ENCODE peak calls at places on chromosomes 2 and 18, in six cellular contexts. One of them, this sample, is unnamed.

GRCh38 chr18:48743046-48743445 is 204.2 kb downstream of the CTIF start:
- DNase-seq in IMR-90: peak; percentile 71
- DNase-seq in heart left ventricle: no peak
- DNase-seq in Peyer's patch: peak; percentile 17
- DNase-seq in adrenal gland: peak; percentile 93
- DNase-seq in A549: no peak
- DNase-seq in this sample: peak; percentile 72

GRCh38 chr2:153487993-153488562 is 9.5 kb upstream of the RPRM start:
- DNase-seq in A549: no peak
- DNase-seq in Peyer's patch: no peak
- DNase-seq in IMR-90: no peak
- DNase-seq in heart left ventricle: no peak
- DNase-seq in adrenal gland: no peak
- DNase-seq in this sample: no peak

GRCh38 chr2:16615687-16616615 is 49.7 kb downstream of the CYRIA start:
- DNase-seq in Peyer's patch: no peak
- DNase-seq in heart left ventricle: no peak
- DNase-seq in adrenal gland: no peak
- DNase-seq in IMR-90: no peak
- DNase-seq in A549: no peak
- DNase-seq in this sample: no peak

GRCh38 chr2:239222346-239223028 is 178.3 kb downstream of the HDAC4 start:
- DNase-seq in IMR-90: peak; percentile 47
- DNase-seq in heart left ventricle: no peak
- DNase-seq in Peyer's patch: no peak
- DNase-seq in adrenal gland: peak; percentile 51
- DNase-seq in A549: no peak
- DNase-seq in this sample: no peak

GRCh38 chr2:43112155-43112554 is 114.3 kb downstream of the ZFP36L2 start:
- DNase-seq in heart left ventricle: no peak
- DNase-seq in adrenal gland: no peak
- DNase-seq in Peyer's patch: no peak
- DNase-seq in IMR-90: no peak
- DNase-seq in A549: no peak
- DNase-seq in this sample: no peak

GRCh38 chr2:70923378-70924015 is 12.2 kb upstream of the ATP6V1B1 start:
- DNase-seq in IMR-90: no peak
- DNase-seq in A549: peak; percentile 52
- DNase-seq in adrenal gland: no peak
- DNase-seq in heart left ventricle: no peak
- DNase-seq in Peyer's patch: no peak
- DNase-seq in this sample: no peak

GRCh38 chr2:178905266-178905665 is 98.0 kb upstream of the TTN start:
- DNase-seq in A549: no peak
- DNase-seq in Peyer's patch: no peak
- DNase-seq in adrenal gland: no peak
- DNase-seq in heart left ventricle: no peak
- DNase-seq in IMR-90: no peak
- DNase-seq in this sample: no peak

GRCh38 chr2:23492337-23492675 is 107.3 kb downstream of the KLHL29 start:
- DNase-seq in A549: no peak
- DNase-seq in IMR-90: no peak
- DNase-seq in heart left ventricle: no peak
- DNase-seq in adrenal gland: no peak
- DNase-seq in Peyer's patch: no peak
- DNase-seq in this sample: no peak

GRCh38 chr2:209331291-209331844 is 92.5 kb upstream of the MAP2 start:
- DNase-seq in adrenal gland: no peak
- DNase-seq in Peyer's patch: no peak
- DNase-seq in A549: peak; percentile 66
- DNase-seq in IMR-90: peak; percentile 28
- DNase-seq in heart left ventricle: no peak
- DNase-seq in this sample: peak; percentile 22

GRCh38 chr2:159939946-159940345 is 122.5 kb downstream of the PLA2R1 start:
- DNase-seq in Peyer's patch: no peak
- DNase-seq in IMR-90: peak; percentile 18
- DNase-seq in A549: peak; percentile 19
- DNase-seq in adrenal gland: no peak
- DNase-seq in heart left ventricle: no peak
- DNase-seq in this sample: peak; percentile 36

GRCh38 chr2:174614261-174614660 is 16.7 kb upstream of the WIPF1 start:
- DNase-seq in adrenal gland: no peak
- DNase-seq in heart left ventricle: no peak
- DNase-seq in A549: peak; percentile 92
- DNase-seq in Peyer's patch: no peak
- DNase-seq in IMR-90: peak; percentile 81
- DNase-seq in this sample: no peak

GRCh38 chr2:186575302-186575701 is 14.6 kb upstream of the ITGAV start:
- DNase-seq in heart left ventricle: no peak
- DNase-seq in A549: peak; percentile 97
- DNase-seq in adrenal gland: peak; percentile 84
- DNase-seq in IMR-90: peak; percentile 99
- DNase-seq in Peyer's patch: no peak
- DNase-seq in this sample: no peak

GRCh38 chr2:61283443-61284160 is 121.6 kb downstream of the C2orf74 start:
- DNase-seq in heart left ventricle: no peak
- DNase-seq in IMR-90: no peak
- DNase-seq in adrenal gland: no peak
- DNase-seq in A549: no peak
- DNase-seq in Peyer's patch: no peak
- DNase-seq in this sample: no peak

GRCh38 chr2:190867182-190867581 is 13.4 kb upstream of the GLS start:
- DNase-seq in A549: no peak
- DNase-seq in adrenal gland: no peak
- DNase-seq in Peyer's patch: no peak
- DNase-seq in IMR-90: peak; percentile 87
- DNase-seq in heart left ventricle: no peak
- DNase-seq in this sample: no peak

GRCh38 chr2:172442072-172442895 is 14.9 kb downstream of the ITGA6 start:
- DNase-seq in Peyer's patch: no peak
- DNase-seq in heart left ventricle: no peak
- DNase-seq in adrenal gland: peak; percentile 73
- DNase-seq in A549: peak; percentile 94
- DNase-seq in IMR-90: peak; percentile 97
- DNase-seq in this sample: no peak

GRCh38 chr2:17257194-17257909 is 260.9 kb downstream of the RAD51AP2 start:
- DNase-seq in heart left ventricle: no peak
- DNase-seq in A549: no peak
- DNase-seq in Peyer's patch: no peak
- DNase-seq in IMR-90: peak; percentile 1
- DNase-seq in adrenal gland: no peak
- DNase-seq in this sample: no peak

GRCh38 chr18:55503167-55503820 is 84.7 kb downstream of the TCF4 start:
- DNase-seq in A549: no peak
- DNase-seq in IMR-90: peak; percentile 45
- DNase-seq in adrenal gland: no peak
- DNase-seq in heart left ventricle: no peak
- DNase-seq in Peyer's patch: no peak
- DNase-seq in this sample: no peak

GRCh38 chr18:3649135-3649558 is 199.2 kb downstream of the TGIF1 start:
- DNase-seq in Peyer's patch: no peak
- DNase-seq in adrenal gland: no peak
- DNase-seq in IMR-90: peak; percentile 37
- DNase-seq in A549: no peak
- DNase-seq in heart left ventricle: no peak
- DNase-seq in this sample: no peak

GRCh38 chr2:179336782-179337534 is 72.3 kb upstream of the SESTD1 start:
- DNase-seq in heart left ventricle: no peak
- DNase-seq in IMR-90: peak; percentile 7
- DNase-seq in A549: no peak
- DNase-seq in Peyer's patch: no peak
- DNase-seq in adrenal gland: no peak
- DNase-seq in this sample: peak; percentile 15

GRCh38 chr18:57134564-57135211 is 12.2 kb upstream of the BOD1L2 start:
- DNase-seq in heart left ventricle: no peak
- DNase-seq in A549: no peak
- DNase-seq in IMR-90: peak; percentile 4
- DNase-seq in adrenal gland: no peak
- DNase-seq in Peyer's patch: no peak
- DNase-seq in this sample: no peak

GRCh38 chr2:175726213-175726612 is 275.9 kb downstream of the LNPK start:
- DNase-seq in heart left ventricle: no peak
- DNase-seq in Peyer's patch: no peak
- DNase-seq in A549: no peak
- DNase-seq in IMR-90: peak; percentile 74
- DNase-seq in adrenal gland: no peak
- DNase-seq in this sample: no peak

GRCh38 chr2:119028327-119029174 is 86.6 kb downstream of the MARCO start:
- DNase-seq in A549: peak; percentile 39
- DNase-seq in Peyer's patch: no peak
- DNase-seq in IMR-90: peak; percentile 25
- DNase-seq in adrenal gland: peak; percentile 63
- DNase-seq in heart left ventricle: no peak
- DNase-seq in this sample: peak; percentile 74

GRCh38 chr2:235054919-235055318 is 103.1 kb downstream of the SH3BP4 start:
- DNase-seq in A549: no peak
- DNase-seq in IMR-90: no peak
- DNase-seq in Peyer's patch: no peak
- DNase-seq in heart left ventricle: no peak
- DNase-seq in adrenal gland: no peak
- DNase-seq in this sample: no peak

GRCh38 chr2:71417300-71418202 is 35.8 kb upstream of the DYSF start:
- DNase-seq in heart left ventricle: no peak
- DNase-seq in IMR-90: no peak
- DNase-seq in A549: peak; percentile 39
- DNase-seq in adrenal gland: no peak
- DNase-seq in Peyer's patch: no peak
- DNase-seq in this sample: no peak

GRCh38 chr2:68767996-68768395 is 33.4 kb downstream of the ARHGAP25 start:
- DNase-seq in heart left ventricle: no peak
- DNase-seq in adrenal gland: no peak
- DNase-seq in A549: no peak
- DNase-seq in IMR-90: no peak
- DNase-seq in Peyer's patch: no peak
- DNase-seq in this sample: no peak

GRCh38 chr2:68765739-68766377 is 31.2 kb downstream of the ARHGAP25 start:
- DNase-seq in adrenal gland: no peak
- DNase-seq in heart left ventricle: no peak
- DNase-seq in A549: no peak
- DNase-seq in IMR-90: peak; percentile 75
- DNase-seq in Peyer's patch: no peak
- DNase-seq in this sample: no peak

GRCh38 chr2:68766378-68766845 is 31.8 kb downstream of the ARHGAP25 start:
- DNase-seq in IMR-90: peak; percentile 73
- DNase-seq in adrenal gland: peak; percentile 76
- DNase-seq in heart left ventricle: no peak
- DNase-seq in A549: no peak
- DNase-seq in Peyer's patch: peak; percentile 85
- DNase-seq in this sample: peak; percentile 65

GRCh38 chr2:68768461-68768860 is 33.9 kb downstream of the ARHGAP25 start:
- DNase-seq in A549: no peak
- DNase-seq in Peyer's patch: no peak
- DNase-seq in adrenal gland: no peak
- DNase-seq in IMR-90: no peak
- DNase-seq in heart left ventricle: no peak
- DNase-seq in this sample: no peak

GRCh38 chr2:68767031-68767961 is 32.7 kb downstream of the ARHGAP25 start:
- DNase-seq in adrenal gland: no peak
- DNase-seq in Peyer's patch: peak; percentile 86
- DNase-seq in IMR-90: no peak
- DNase-seq in heart left ventricle: no peak
- DNase-seq in A549: no peak
- DNase-seq in this sample: no peak
- TF ChIP-seq POLR2A in adrenal gland: no peak
- TF ChIP-seq POLR2A in Peyer's patch: no peak
- TF ChIP-seq POLR2A in IMR-90: no peak
- TF ChIP-seq POLR2A in heart left ventricle: no peak
- TF ChIP-seq POLR2A in A549: no peak
- TF ChIP-seq POLR2A in this sample: no peak

DNA sequence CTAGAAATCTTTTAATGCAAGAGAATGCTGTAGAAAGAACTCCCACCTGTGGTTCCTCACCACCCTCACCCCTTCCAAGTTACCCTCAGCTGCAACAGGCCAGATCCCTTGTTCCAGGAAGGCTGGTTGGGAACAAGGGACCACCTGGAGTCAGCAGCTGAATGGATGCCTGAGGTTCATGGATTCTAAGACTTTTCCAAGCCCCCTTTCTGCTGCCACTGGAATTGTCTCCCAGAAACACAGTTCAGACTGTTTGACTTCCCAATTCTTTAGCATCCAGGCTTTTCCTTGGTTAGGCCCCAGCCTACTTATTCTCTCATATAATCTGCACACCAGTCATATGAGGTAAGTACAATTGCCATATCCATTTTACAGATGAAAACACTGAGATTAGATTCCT is 8.0 kb upstream of the ADCY3 start:
- DNase-seq in Peyer's patch: no peak
- DNase-seq in adrenal gland: no peak
- DNase-seq in IMR-90: no peak
- DNase-seq in A549: no peak
- DNase-seq in heart left ventricle: no peak
- DNase-seq in this sample: no peak
- TF ChIP-seq CTCF in Peyer's patch: no peak
- TF ChIP-seq CTCF in adrenal gland: no peak
- TF ChIP-seq CTCF in IMR-90: no peak
- TF ChIP-seq CTCF in A549: no peak
- TF ChIP-seq CTCF in heart left ventricle: no peak
- TF ChIP-seq CTCF in this sample: no peak

GRCh38 chr2:148903294-148903693 is 28.3 kb downstream of the KIF5C start:
- DNase-seq in IMR-90: no peak
- DNase-seq in adrenal gland: no peak
- DNase-seq in A549: no peak
- DNase-seq in Peyer's patch: no peak
- DNase-seq in heart left ventricle: no peak
- DNase-seq in this sample: no peak
- H3K27ac ChIP-seq in IMR-90: no peak overlapping the region
- H3K27ac ChIP-seq in adrenal gland: no peak overlapping the region
- H3K27ac ChIP-seq in A549: no peak overlapping the region
- H3K27ac ChIP-seq in Peyer's patch: no peak overlapping the region
- H3K27ac ChIP-seq in heart left ventricle: no peak overlapping the region
- H3K27ac ChIP-seq in this sample: no peak overlapping the region

DNA sequence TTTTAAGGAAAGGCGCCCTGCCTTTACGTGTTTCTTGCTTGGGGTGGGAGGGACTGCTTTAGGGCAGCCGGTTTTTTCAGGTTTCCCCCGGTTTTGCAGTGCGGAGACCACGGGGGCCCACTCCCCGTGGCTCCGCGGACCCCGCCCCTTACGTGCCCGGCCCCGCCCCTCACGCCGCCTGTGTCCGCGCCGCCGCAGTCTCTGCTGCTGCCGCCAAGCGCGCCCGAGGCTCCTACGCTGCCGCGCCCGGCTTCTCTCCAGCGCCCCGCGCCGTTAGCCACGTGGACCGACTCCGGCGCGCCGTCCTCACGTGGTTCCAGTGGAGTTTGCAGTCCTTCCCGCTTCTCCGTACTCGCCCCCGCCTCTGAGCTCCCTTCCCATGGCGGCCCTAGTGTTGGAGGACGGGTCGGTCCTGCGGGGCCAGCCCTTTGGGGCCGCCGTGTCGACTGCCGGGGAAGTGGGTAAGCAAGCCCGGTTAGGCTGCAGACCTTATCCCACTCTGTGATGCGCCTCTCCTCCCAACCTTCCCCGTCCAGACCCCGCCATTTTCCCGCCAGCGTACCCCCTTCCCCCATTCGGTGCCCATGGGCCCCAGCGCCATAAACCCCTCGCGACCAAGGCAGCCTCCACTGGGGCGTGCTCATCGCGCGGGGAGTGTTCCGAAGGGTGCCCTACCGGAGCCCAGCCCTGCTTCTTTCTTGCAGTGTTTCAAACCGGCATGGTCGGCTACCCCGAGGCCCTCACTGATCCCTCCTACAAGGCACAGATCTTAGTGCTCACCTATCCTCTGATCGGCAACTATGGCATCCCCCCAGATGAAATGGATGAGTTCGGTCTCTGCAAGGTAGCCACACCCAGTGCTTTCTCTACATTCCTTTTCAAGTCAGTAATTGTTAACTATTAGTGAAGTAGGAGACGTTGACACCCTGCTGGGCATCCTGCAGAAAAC is at the start of gene CAD:
- DNase-seq in IMR-90: peak; percentile 75
- DNase-seq in Peyer's patch: peak; percentile 85
- DNase-seq in heart left ventricle: peak; percentile 93
- DNase-seq in adrenal gland: peak; percentile 89
- DNase-seq in A549: peak; percentile 92
- DNase-seq in this sample: peak; percentile 89
- TF ChIP-seq POLR2A in IMR-90: peak; percentile 44
- TF ChIP-seq POLR2A in Peyer's patch: no peak
- TF ChIP-seq POLR2A in heart left ventricle: peak; percentile 48
- TF ChIP-seq POLR2A in adrenal gland: peak; percentile 15
- TF ChIP-seq POLR2A in A549: peak; percentile 90
- TF ChIP-seq POLR2A in this sample: no peak